ENCODE peak calls at places on chromosomes 1 and 21, in ten cellular contexts. P, E, N, V, A, Y, R, F, Q and D are unnamed samples.

GRCh38 chr21:46425566-46425965 is 33.1 kb upstream of the DIP2A start:
- DNase-seq in F (no peak), Y (no peak), A (no peak), Q (no peak), E (peak; percentile 16), P (no peak), R (no peak), V (no peak), N (no peak), D (no peak)

GRCh38 chr1:2209400-2210083 is 15.0 kb upstream of the FAAP20 start:
- DNase-seq in R (peak; percentile 61), Y (no peak), Q (no peak), E (no peak), P (no peak), F (no peak), A (no peak), N (no peak), V (no peak), D (peak; percentile 80)

GRCh38 chr21:35428489-35428888 is 379.4 kb upstream of the RUNX1 start:
- DNase-seq in A (no peak), P (no peak), Q (no peak), N (no peak), R (peak; percentile 68), F (no peak), E (peak; percentile 26), Y (peak; percentile 21), V (no peak), D (peak; percentile 78)

GRCh38 chr1:7549277-7549676 is 221.8 kb upstream of the VAMP3 start:
- DNase-seq in N (no peak), R (no peak), V (no peak), E (no peak), Q (no peak), Y (no peak), P (peak; percentile 74), F (no peak), A (no peak), D (no peak)

GRCh38 chr1:63882048-63882704 is 108.4 kb downstream of the ROR1 start:
- DNase-seq in Q (no peak), P (no peak), N (no peak), Y (no peak), F (no peak), E (no peak), R (no peak), V (no peak), A (no peak), D (no peak)

GRCh38 chr1:156366378-156366777 is 2.6 kb upstream of the RHBG start:
- DNase-seq in A (no peak), Q (no peak), P (no peak), E (no peak), N (no peak), V (no peak), Y (no peak), F (no peak), R (no peak), D (no peak)

GRCh38 chr1:1960480-1961196 is 41.6 kb upstream of the TMEM52 start:
- DNase-seq in V (no peak), Y (no peak), P (no peak), N (no peak), Q (no peak), R (no peak), E (no peak), F (no peak), A (no peak), D (no peak)

GRCh38 chr21:33339135-33339534 is 14.4 kb downstream of the IFNAR1 start:
- DNase-seq in Y (no peak), F (no peak), E (no peak), A (no peak), R (no peak), N (no peak), P (no peak), V (no peak), Q (no peak), D (no peak)

GRCh38 chr1:63894627-63895256 is 120.9 kb downstream of the ROR1 start:
- DNase-seq in A (no peak), R (no peak), E (no peak), F (no peak), Q (no peak), Y (no peak), N (no peak), P (no peak), V (no peak), D (no peak)

GRCh38 chr1:24409535-24409934 is 4.0 kb downstream of the STPG1 start:
- DNase-seq in E (no peak), V (no peak), Q (no peak), Y (no peak), P (peak; percentile 91), A (no peak), R (no peak), F (peak; percentile 37), N (no peak), D (no peak)

GRCh38 chr1:202122639-202123335 is at the start of gene GPR37L1:
- DNase-seq in V (peak; percentile 92), Y (peak; percentile 84), R (peak; percentile 93), E (no peak), P (peak; percentile 32), A (no peak), F (no peak), Q (no peak), N (no peak), D (no peak)

GRCh38 chr1:26862781-26863676 is at the start of gene SFN:
- DNase-seq in E (peak; percentile 32), R (peak; percentile 97), Y (no peak), Q (no peak), F (no peak), V (peak; percentile 96), P (peak; percentile 98), N (peak; percentile 93), A (no peak), D (no peak)

GRCh38 chr1:44645466-44646244 is 28.6 kb downstream of the TMEM53 start:
- DNase-seq in N (no peak), V (no peak), P (no peak), A (peak; percentile 38), E (no peak), F (no peak), Q (no peak), R (no peak), Y (peak; percentile 91), D (no peak)

GRCh38 chr1:78275906-78276690 is 214.7 kb upstream of the PTGFR start:
- DNase-seq in N (no peak), Q (no peak), P (no peak), Y (no peak), V (no peak), F (no peak), E (no peak), A (no peak), R (no peak), D (no peak)

GRCh38 chr1:78281580-78281979 is 209.2 kb upstream of the PTGFR start:
- DNase-seq in F (no peak), Q (no peak), N (no peak), A (no peak), R (no peak), E (no peak), Y (no peak), P (no peak), V (no peak), D (no peak)

GRCh38 chr1:78277253-78277652 is 213.5 kb upstream of the PTGFR start:
- DNase-seq in Y (no peak), N (no peak), R (no peak), V (no peak), E (no peak), F (no peak), Q (no peak), A (no peak), P (peak; percentile 74), D (no peak)

GRCh38 chr1:78280626-78281025 is 210.1 kb upstream of the PTGFR start:
- DNase-seq in N (no peak), F (no peak), V (no peak), Y (no peak), Q (no peak), A (no peak), P (no peak), E (no peak), R (no peak), D (no peak)

GRCh38 chr1:78279051-78279450 is 211.7 kb upstream of the PTGFR start:
- DNase-seq in F (peak; percentile 76), N (no peak), A (no peak), E (no peak), R (no peak), Y (no peak), Q (no peak), P (peak; percentile 49), V (no peak), D (no peak)
- H3K27ac ChIP-seq in F (peak overlapping the region; percentile 87), N (no peak overlapping the region), A (no peak overlapping the region), E (no peak overlapping the region), R (no peak overlapping the region), Y (no peak overlapping the region), Q (no peak overlapping the region), P (peak overlapping the region; percentile 48), V (no peak overlapping the region), D (no peak overlapping the region)

GRCh38 chr1:182786223-182787001 is 3.2 kb upstream of the NPL start:
- DNase-seq in F (peak; percentile 29), E (no peak), Y (peak; percentile 70), P (peak; percentile 51), V (peak; percentile 81), R (peak; percentile 92), A (no peak), Q (no peak), N (peak; percentile 54), D (no peak)

GRCh38 chr1:182782587-182782913 is 7.0 kb upstream of the NPL start:
- DNase-seq in R (no peak), N (no peak), Q (no peak), A (no peak), E (no peak), P (no peak), F (no peak), V (no peak), Y (no peak), D (no peak)

GRCh38 chr1:182781849-182782586 is 7.6 kb upstream of the NPL start:
- DNase-seq in V (peak; percentile 80), P (peak; percentile 59), N (peak; percentile 56), A (no peak), Y (peak; percentile 80), R (peak; percentile 93), E (peak; percentile 57), Q (peak; percentile 80), F (no peak), D (peak; percentile 78)

GRCh38 chr1:182784556-182785171 is 4.9 kb upstream of the NPL start:
- DNase-seq in Q (no peak), R (no peak), P (peak; percentile 68), E (no peak), A (no peak), N (peak; percentile 24), F (no peak), V (no peak), Y (no peak), D (no peak)

GRCh38 chr1:182783068-182783467 is 6.5 kb upstream of the NPL start:
- DNase-seq in R (peak; percentile 72), V (peak; percentile 48), Q (no peak), E (no peak), F (no peak), P (no peak), N (no peak), A (no peak), Y (no peak), D (no peak)
- TF ChIP-seq CTCF in R (peak; percentile 65), V (peak; percentile 54), Q (no peak), E (no peak), F (peak; percentile 8), P (no peak), N (no peak), A (no peak), Y (no peak), D (no peak)

GRCh38 chr1:203465943-203466342 is 9.7 kb upstream of the PRELP start:
- DNase-seq in R (no peak), F (no peak), V (no peak), N (no peak), P (no peak), Y (peak; percentile 34), Q (no peak), E (no peak), A (no peak), D (peak; percentile 89)
- H3K27ac ChIP-seq in R (no peak overlapping the region), F (no peak overlapping the region), V (no peak overlapping the region), N (peak overlapping the region; percentile 32), P (no peak overlapping the region), Y (peak overlapping the region; percentile 63), Q (peak overlapping the region; percentile 87), E (no peak overlapping the region), A (peak overlapping the region; percentile 92), D (peak overlapping the region; percentile 81)

GRCh38 chr1:115833806-115834205 is 7.1 kb downstream of the NHLH2 start:
- DNase-seq in Y (no peak), F (no peak), V (peak; percentile 60), Q (no peak), N (no peak), E (no peak), A (no peak), R (peak; percentile 81), P (no peak), D (no peak)
- TF ChIP-seq CTCF in Y (no peak), F (no peak), V (peak; percentile 62), Q (no peak), N (no peak), E (no peak), A (no peak), R (peak; percentile 76), P (peak; percentile 38), D (no peak)